ENCODE peak calls at places on chromosomes 4 and X, in ten cellular contexts. One of them, this sample, is unnamed.

GRCh38 chrX:85243761-85244410 is at the start of the genes SATL1 and ZNF711:
- DNase-seq in activated CD4-positive, alpha-beta T cell treated with anti-CD3 and anti-CD28 coated beads, Interleukin-2, amount 50 U/mL, for 1 hour: no peak
- DNase-seq in HCT116: peak; percentile 13
- DNase-seq in kidney: peak; percentile 74
- DNase-seq in stimulated activated CD8-positive, alpha-beta memory T cell treated with anti-CD3 and anti-CD28 coated beads, Interleukin-4, amount 100 ng/mL, for 1 hour: no peak
- DNase-seq in substantia nigra: peak; percentile 21
- DNase-seq in AG08396: peak; percentile 28
- DNase-seq in NCI-H1105: peak; percentile 92
- DNase-seq in GDM1: peak; percentile 72
- DNase-seq in T47D: peak; percentile 20
- DNase-seq in this sample: no peak

GRCh38 chr4:69749771-69750170 is 10.6 kb downstream of the SULT1B1 start:
- DNase-seq in activated CD4-positive, alpha-beta T cell treated with anti-CD3 and anti-CD28 coated beads, Interleukin-2, amount 50 U/mL, for 1 hour: no peak
- DNase-seq in HCT116: no peak
- DNase-seq in kidney: no peak
- DNase-seq in stimulated activated CD8-positive, alpha-beta memory T cell treated with anti-CD3 and anti-CD28 coated beads, Interleukin-4, amount 100 ng/mL, for 1 hour: no peak
- DNase-seq in substantia nigra: no peak
- DNase-seq in AG08396: no peak
- DNase-seq in NCI-H1105: no peak
- DNase-seq in GDM1: no peak
- DNase-seq in T47D: no peak
- DNase-seq in this sample: no peak

GRCh38 chr4:147842573-147842972 is 110.7 kb downstream of the ARHGAP10 start:
- DNase-seq in activated CD4-positive, alpha-beta T cell treated with anti-CD3 and anti-CD28 coated beads, Interleukin-2, amount 50 U/mL, for 1 hour: no peak
- DNase-seq in HCT116: no peak
- DNase-seq in kidney: no peak
- DNase-seq in stimulated activated CD8-positive, alpha-beta memory T cell treated with anti-CD3 and anti-CD28 coated beads, Interleukin-4, amount 100 ng/mL, for 1 hour: no peak
- DNase-seq in substantia nigra: no peak
- DNase-seq in AG08396: no peak
- DNase-seq in NCI-H1105: no peak
- DNase-seq in GDM1: no peak
- DNase-seq in T47D: no peak
- DNase-seq in this sample: no peak

GRCh38 chr4:21596521-21596920 is 352.1 kb downstream of the KCNIP4 start:
- DNase-seq in activated CD4-positive, alpha-beta T cell treated with anti-CD3 and anti-CD28 coated beads, Interleukin-2, amount 50 U/mL, for 1 hour: no peak
- DNase-seq in HCT116: no peak
- DNase-seq in kidney: no peak
- DNase-seq in stimulated activated CD8-positive, alpha-beta memory T cell treated with anti-CD3 and anti-CD28 coated beads, Interleukin-4, amount 100 ng/mL, for 1 hour: no peak
- DNase-seq in substantia nigra: no peak
- DNase-seq in AG08396: no peak
- DNase-seq in NCI-H1105: peak; percentile 61
- DNase-seq in GDM1: no peak
- DNase-seq in T47D: no peak
- DNase-seq in this sample: no peak

GRCh38 chr4:105998210-105998609 is 102.9 kb downstream of the NPNT start:
- DNase-seq in activated CD4-positive, alpha-beta T cell treated with anti-CD3 and anti-CD28 coated beads, Interleukin-2, amount 50 U/mL, for 1 hour: no peak
- DNase-seq in HCT116: no peak
- DNase-seq in kidney: no peak
- DNase-seq in stimulated activated CD8-positive, alpha-beta memory T cell treated with anti-CD3 and anti-CD28 coated beads, Interleukin-4, amount 100 ng/mL, for 1 hour: no peak
- DNase-seq in substantia nigra: no peak
- DNase-seq in AG08396: no peak
- DNase-seq in NCI-H1105: no peak
- DNase-seq in GDM1: no peak
- DNase-seq in T47D: no peak
- DNase-seq in this sample: no peak

GRCh38 chrX:7109838-7110793 is 37.4 kb upstream of the STS start:
- DNase-seq in activated CD4-positive, alpha-beta T cell treated with anti-CD3 and anti-CD28 coated beads, Interleukin-2, amount 50 U/mL, for 1 hour: no peak
- DNase-seq in HCT116: no peak
- DNase-seq in kidney: no peak
- DNase-seq in stimulated activated CD8-positive, alpha-beta memory T cell treated with anti-CD3 and anti-CD28 coated beads, Interleukin-4, amount 100 ng/mL, for 1 hour: no peak
- DNase-seq in substantia nigra: no peak
- DNase-seq in AG08396: no peak
- DNase-seq in NCI-H1105: no peak
- DNase-seq in GDM1: no peak
- DNase-seq in T47D: no peak
- DNase-seq in this sample: no peak

GRCh38 chr4:174156239-174156826 is 127.1 kb downstream of the FBXO8 start:
- DNase-seq in activated CD4-positive, alpha-beta T cell treated with anti-CD3 and anti-CD28 coated beads, Interleukin-2, amount 50 U/mL, for 1 hour: no peak
- DNase-seq in HCT116: peak; percentile 48
- DNase-seq in kidney: no peak
- DNase-seq in stimulated activated CD8-positive, alpha-beta memory T cell treated with anti-CD3 and anti-CD28 coated beads, Interleukin-4, amount 100 ng/mL, for 1 hour: no peak
- DNase-seq in substantia nigra: no peak
- DNase-seq in AG08396: peak; percentile 10
- DNase-seq in NCI-H1105: peak; percentile 33
- DNase-seq in GDM1: peak; percentile 28
- DNase-seq in T47D: peak; percentile 11
- DNase-seq in this sample: no peak

GRCh38 chr4:146033149-146033548 is 94.5 kb upstream of the ZNF827 start:
- DNase-seq in activated CD4-positive, alpha-beta T cell treated with anti-CD3 and anti-CD28 coated beads, Interleukin-2, amount 50 U/mL, for 1 hour: no peak
- DNase-seq in HCT116: no peak
- DNase-seq in kidney: no peak
- DNase-seq in stimulated activated CD8-positive, alpha-beta memory T cell treated with anti-CD3 and anti-CD28 coated beads, Interleukin-4, amount 100 ng/mL, for 1 hour: no peak
- DNase-seq in substantia nigra: no peak
- DNase-seq in AG08396: no peak
- DNase-seq in NCI-H1105: no peak
- DNase-seq in GDM1: no peak
- DNase-seq in T47D: no peak
- DNase-seq in this sample: no peak

GRCh38 chrX:20743054-20743453 is 476.3 kb upstream of the RPS6KA3 start:
- DNase-seq in activated CD4-positive, alpha-beta T cell treated with anti-CD3 and anti-CD28 coated beads, Interleukin-2, amount 50 U/mL, for 1 hour: no peak
- DNase-seq in HCT116: no peak
- DNase-seq in kidney: no peak
- DNase-seq in stimulated activated CD8-positive, alpha-beta memory T cell treated with anti-CD3 and anti-CD28 coated beads, Interleukin-4, amount 100 ng/mL, for 1 hour: no peak
- DNase-seq in substantia nigra: no peak
- DNase-seq in AG08396: no peak
- DNase-seq in NCI-H1105: peak; percentile 50
- DNase-seq in GDM1: no peak
- DNase-seq in T47D: no peak
- DNase-seq in this sample: no peak

GRCh38 chrX:34848281-34848680 is 94.3 kb upstream of the FAM47B start:
- DNase-seq in activated CD4-positive, alpha-beta T cell treated with anti-CD3 and anti-CD28 coated beads, Interleukin-2, amount 50 U/mL, for 1 hour: no peak
- DNase-seq in HCT116: no peak
- DNase-seq in kidney: no peak
- DNase-seq in stimulated activated CD8-positive, alpha-beta memory T cell treated with anti-CD3 and anti-CD28 coated beads, Interleukin-4, amount 100 ng/mL, for 1 hour: no peak
- DNase-seq in substantia nigra: no peak
- DNase-seq in AG08396: no peak
- DNase-seq in NCI-H1105: no peak
- DNase-seq in GDM1: no peak
- DNase-seq in T47D: no peak
- DNase-seq in this sample: no peak

GRCh38 chr4:54539500-54540029 is 118.2 kb upstream of the KIT start:
- DNase-seq in activated CD4-positive, alpha-beta T cell treated with anti-CD3 and anti-CD28 coated beads, Interleukin-2, amount 50 U/mL, for 1 hour: no peak
- DNase-seq in HCT116: no peak
- DNase-seq in kidney: peak; percentile 86
- DNase-seq in stimulated activated CD8-positive, alpha-beta memory T cell treated with anti-CD3 and anti-CD28 coated beads, Interleukin-4, amount 100 ng/mL, for 1 hour: no peak
- DNase-seq in substantia nigra: peak; percentile 19
- DNase-seq in AG08396: peak; percentile 57
- DNase-seq in NCI-H1105: no peak
- DNase-seq in GDM1: no peak
- DNase-seq in T47D: peak; percentile 7
- DNase-seq in this sample: no peak

GRCh38 chr4:7222521-7222920 is 30.2 kb downstream of the SORCS2 start:
- DNase-seq in activated CD4-positive, alpha-beta T cell treated with anti-CD3 and anti-CD28 coated beads, Interleukin-2, amount 50 U/mL, for 1 hour: no peak
- DNase-seq in HCT116: no peak
- DNase-seq in kidney: no peak
- DNase-seq in stimulated activated CD8-positive, alpha-beta memory T cell treated with anti-CD3 and anti-CD28 coated beads, Interleukin-4, amount 100 ng/mL, for 1 hour: no peak
- DNase-seq in substantia nigra: no peak
- DNase-seq in AG08396: no peak
- DNase-seq in NCI-H1105: no peak
- DNase-seq in GDM1: no peak
- DNase-seq in T47D: no peak
- DNase-seq in this sample: no peak

GRCh38 chr4:14096406-14096965 is 469.0 kb upstream of the BOD1L1 start:
- DNase-seq in activated CD4-positive, alpha-beta T cell treated with anti-CD3 and anti-CD28 coated beads, Interleukin-2, amount 50 U/mL, for 1 hour: no peak
- DNase-seq in HCT116: no peak
- DNase-seq in kidney: no peak
- DNase-seq in stimulated activated CD8-positive, alpha-beta memory T cell treated with anti-CD3 and anti-CD28 coated beads, Interleukin-4, amount 100 ng/mL, for 1 hour: no peak
- DNase-seq in substantia nigra: no peak
- DNase-seq in AG08396: peak; percentile 41
- DNase-seq in NCI-H1105: no peak
- DNase-seq in GDM1: no peak
- DNase-seq in T47D: no peak
- DNase-seq in this sample: no peak

GRCh38 chrX:2921750-2922149 is 7.4 kb downstream of the ARSD start:
- DNase-seq in activated CD4-positive, alpha-beta T cell treated with anti-CD3 and anti-CD28 coated beads, Interleukin-2, amount 50 U/mL, for 1 hour: no peak
- DNase-seq in HCT116: no peak
- DNase-seq in kidney: no peak
- DNase-seq in stimulated activated CD8-positive, alpha-beta memory T cell treated with anti-CD3 and anti-CD28 coated beads, Interleukin-4, amount 100 ng/mL, for 1 hour: no peak
- DNase-seq in substantia nigra: no peak
- DNase-seq in AG08396: no peak
- DNase-seq in NCI-H1105: no peak
- DNase-seq in GDM1: no peak
- DNase-seq in T47D: no peak
- DNase-seq in this sample: no peak

GRCh38 chr4:3845744-3846429 is 79.7 kb downstream of the ADRA2C start:
- DNase-seq in activated CD4-positive, alpha-beta T cell treated with anti-CD3 and anti-CD28 coated beads, Interleukin-2, amount 50 U/mL, for 1 hour: no peak
- DNase-seq in HCT116: no peak
- DNase-seq in kidney: no peak
- DNase-seq in stimulated activated CD8-positive, alpha-beta memory T cell treated with anti-CD3 and anti-CD28 coated beads, Interleukin-4, amount 100 ng/mL, for 1 hour: no peak
- DNase-seq in substantia nigra: no peak
- DNase-seq in AG08396: no peak
- DNase-seq in NCI-H1105: no peak
- DNase-seq in GDM1: no peak
- DNase-seq in T47D: no peak
- DNase-seq in this sample: no peak

GRCh38 chr4:168907119-168907698 is 102.8 kb downstream of the CBR4 start:
- DNase-seq in activated CD4-positive, alpha-beta T cell treated with anti-CD3 and anti-CD28 coated beads, Interleukin-2, amount 50 U/mL, for 1 hour: no peak
- DNase-seq in HCT116: no peak
- DNase-seq in kidney: no peak
- DNase-seq in stimulated activated CD8-positive, alpha-beta memory T cell treated with anti-CD3 and anti-CD28 coated beads, Interleukin-4, amount 100 ng/mL, for 1 hour: no peak
- DNase-seq in substantia nigra: no peak
- DNase-seq in AG08396: no peak
- DNase-seq in NCI-H1105: no peak
- DNase-seq in GDM1: no peak
- DNase-seq in T47D: no peak
- DNase-seq in this sample: no peak

GRCh38 chr4:31417051-31417450 is 696.9 kb downstream of the PCDH7 start:
- DNase-seq in activated CD4-positive, alpha-beta T cell treated with anti-CD3 and anti-CD28 coated beads, Interleukin-2, amount 50 U/mL, for 1 hour: no peak
- DNase-seq in HCT116: no peak
- DNase-seq in kidney: no peak
- DNase-seq in stimulated activated CD8-positive, alpha-beta memory T cell treated with anti-CD3 and anti-CD28 coated beads, Interleukin-4, amount 100 ng/mL, for 1 hour: no peak
- DNase-seq in substantia nigra: no peak
- DNase-seq in AG08396: no peak
- DNase-seq in NCI-H1105: no peak
- DNase-seq in GDM1: no peak
- DNase-seq in T47D: no peak
- DNase-seq in this sample: no peak

GRCh38 chrX:13283968-13284914 is 35.6 kb downstream of the ATXN3L start:
- DNase-seq in activated CD4-positive, alpha-beta T cell treated with anti-CD3 and anti-CD28 coated beads, Interleukin-2, amount 50 U/mL, for 1 hour: no peak
- DNase-seq in HCT116: no peak
- DNase-seq in kidney: no peak
- DNase-seq in stimulated activated CD8-positive, alpha-beta memory T cell treated with anti-CD3 and anti-CD28 coated beads, Interleukin-4, amount 100 ng/mL, for 1 hour: no peak
- DNase-seq in substantia nigra: no peak
- DNase-seq in AG08396: peak; percentile 14
- DNase-seq in NCI-H1105: no peak
- DNase-seq in GDM1: no peak
- DNase-seq in T47D: no peak
- DNase-seq in this sample: no peak

GRCh38 chrX:12446342-12447075 is 308.2 kb downstream of the FRMPD4 start:
- DNase-seq in activated CD4-positive, alpha-beta T cell treated with anti-CD3 and anti-CD28 coated beads, Interleukin-2, amount 50 U/mL, for 1 hour: no peak
- DNase-seq in HCT116: no peak
- DNase-seq in kidney: peak; percentile 45
- DNase-seq in stimulated activated CD8-positive, alpha-beta memory T cell treated with anti-CD3 and anti-CD28 coated beads, Interleukin-4, amount 100 ng/mL, for 1 hour: no peak
- DNase-seq in substantia nigra: no peak
- DNase-seq in AG08396: peak; percentile 3
- DNase-seq in NCI-H1105: no peak
- DNase-seq in GDM1: no peak
- DNase-seq in T47D: no peak
- DNase-seq in this sample: no peak

GRCh38 chrX:150509703-150510102 is 58.7 kb upstream of the MTM1 start:
- DNase-seq in activated CD4-positive, alpha-beta T cell treated with anti-CD3 and anti-CD28 coated beads, Interleukin-2, amount 50 U/mL, for 1 hour: no peak
- DNase-seq in HCT116: no peak
- DNase-seq in kidney: no peak
- DNase-seq in stimulated activated CD8-positive, alpha-beta memory T cell treated with anti-CD3 and anti-CD28 coated beads, Interleukin-4, amount 100 ng/mL, for 1 hour: no peak
- DNase-seq in substantia nigra: no peak
- DNase-seq in AG08396: no peak
- DNase-seq in NCI-H1105: no peak
- DNase-seq in GDM1: no peak
- DNase-seq in T47D: no peak
- DNase-seq in this sample: no peak

GRCh38 chrX:11447418-11447817 is 154.2 kb downstream of the AMELX start:
- DNase-seq in activated CD4-positive, alpha-beta T cell treated with anti-CD3 and anti-CD28 coated beads, Interleukin-2, amount 50 U/mL, for 1 hour: no peak
- DNase-seq in HCT116: no peak
- DNase-seq in kidney: no peak
- DNase-seq in stimulated activated CD8-positive, alpha-beta memory T cell treated with anti-CD3 and anti-CD28 coated beads, Interleukin-4, amount 100 ng/mL, for 1 hour: no peak
- DNase-seq in substantia nigra: no peak
- DNase-seq in AG08396: no peak
- DNase-seq in NCI-H1105: no peak
- DNase-seq in GDM1: no peak
- DNase-seq in T47D: no peak
- DNase-seq in this sample: no peak

GRCh38 chr4:171759274-171759673 is 53.9 kb upstream of the GALNTL6 start:
- DNase-seq in activated CD4-positive, alpha-beta T cell treated with anti-CD3 and anti-CD28 coated beads, Interleukin-2, amount 50 U/mL, for 1 hour: no peak
- DNase-seq in HCT116: no peak
- DNase-seq in kidney: no peak
- DNase-seq in stimulated activated CD8-positive, alpha-beta memory T cell treated with anti-CD3 and anti-CD28 coated beads, Interleukin-4, amount 100 ng/mL, for 1 hour: no peak
- DNase-seq in substantia nigra: no peak
- DNase-seq in AG08396: no peak
- DNase-seq in NCI-H1105: no peak
- DNase-seq in GDM1: no peak
- DNase-seq in T47D: no peak
- DNase-seq in this sample: no peak

GRCh38 chrX:40140706-40141499 is 43.1 kb upstream of the BCOR start:
- DNase-seq in activated CD4-positive, alpha-beta T cell treated with anti-CD3 and anti-CD28 coated beads, Interleukin-2, amount 50 U/mL, for 1 hour: no peak
- DNase-seq in HCT116: no peak
- DNase-seq in kidney: peak; percentile 82
- DNase-seq in stimulated activated CD8-positive, alpha-beta memory T cell treated with anti-CD3 and anti-CD28 coated beads, Interleukin-4, amount 100 ng/mL, for 1 hour: no peak
- DNase-seq in substantia nigra: no peak
- DNase-seq in AG08396: peak; percentile 32
- DNase-seq in NCI-H1105: no peak
- DNase-seq in GDM1: no peak
- DNase-seq in T47D: no peak
- DNase-seq in this sample: no peak

GRCh38 chr4:155657169-155657568 is 9.5 kb upstream of the GUCY1A1 start:
- DNase-seq in activated CD4-positive, alpha-beta T cell treated with anti-CD3 and anti-CD28 coated beads, Interleukin-2, amount 50 U/mL, for 1 hour: no peak
- DNase-seq in HCT116: no peak
- DNase-seq in kidney: no peak
- DNase-seq in stimulated activated CD8-positive, alpha-beta memory T cell treated with anti-CD3 and anti-CD28 coated beads, Interleukin-4, amount 100 ng/mL, for 1 hour: no peak
- DNase-seq in substantia nigra: no peak
- DNase-seq in AG08396: no peak
- DNase-seq in NCI-H1105: no peak
- DNase-seq in GDM1: no peak
- DNase-seq in T47D: no peak
- DNase-seq in this sample: no peak

GRCh38 chrX:48467331-48467761 is 2.7 kb downstream of the SLC38A5 start:
- DNase-seq in activated CD4-positive, alpha-beta T cell treated with anti-CD3 and anti-CD28 coated beads, Interleukin-2, amount 50 U/mL, for 1 hour: no peak
- DNase-seq in HCT116: no peak
- DNase-seq in kidney: peak; percentile 48
- DNase-seq in stimulated activated CD8-positive, alpha-beta memory T cell treated with anti-CD3 and anti-CD28 coated beads, Interleukin-4, amount 100 ng/mL, for 1 hour: no peak
- DNase-seq in substantia nigra: no peak
- DNase-seq in AG08396: peak; percentile 7
- DNase-seq in NCI-H1105: no peak
- DNase-seq in GDM1: no peak
- DNase-seq in T47D: no peak
- DNase-seq in this sample: no peak

GRCh38 chr4:14441550-14441949 is 560.7 kb upstream of the CPEB2 start:
- DNase-seq in activated CD4-positive, alpha-beta T cell treated with anti-CD3 and anti-CD28 coated beads, Interleukin-2, amount 50 U/mL, for 1 hour: no peak
- DNase-seq in HCT116: no peak
- DNase-seq in kidney: no peak
- DNase-seq in stimulated activated CD8-positive, alpha-beta memory T cell treated with anti-CD3 and anti-CD28 coated beads, Interleukin-4, amount 100 ng/mL, for 1 hour: no peak
- DNase-seq in substantia nigra: no peak
- DNase-seq in AG08396: no peak
- DNase-seq in NCI-H1105: no peak
- DNase-seq in GDM1: no peak
- DNase-seq in T47D: no peak
- DNase-seq in this sample: no peak

GRCh38 chr4:44700427-44700826 is 22.2 kb downstream of the GUF1 start:
- DNase-seq in activated CD4-positive, alpha-beta T cell treated with anti-CD3 and anti-CD28 coated beads, Interleukin-2, amount 50 U/mL, for 1 hour: no peak
- DNase-seq in HCT116: no peak
- DNase-seq in kidney: no peak
- DNase-seq in stimulated activated CD8-positive, alpha-beta memory T cell treated with anti-CD3 and anti-CD28 coated beads, Interleukin-4, amount 100 ng/mL, for 1 hour: no peak
- DNase-seq in substantia nigra: no peak
- DNase-seq in AG08396: no peak
- DNase-seq in NCI-H1105: no peak
- DNase-seq in GDM1: no peak
- DNase-seq in T47D: no peak
- DNase-seq in this sample: no peak

GRCh38 chr4:167031534-167032156 is 202.6 kb downstream of the SPOCK3 start:
- DNase-seq in activated CD4-positive, alpha-beta T cell treated with anti-CD3 and anti-CD28 coated beads, Interleukin-2, amount 50 U/mL, for 1 hour: no peak
- DNase-seq in HCT116: no peak
- DNase-seq in kidney: no peak
- DNase-seq in stimulated activated CD8-positive, alpha-beta memory T cell treated with anti-CD3 and anti-CD28 coated beads, Interleukin-4, amount 100 ng/mL, for 1 hour: no peak
- DNase-seq in substantia nigra: no peak
- DNase-seq in AG08396: no peak
- DNase-seq in NCI-H1105: no peak
- DNase-seq in GDM1: no peak
- DNase-seq in T47D: no peak
- DNase-seq in this sample: no peak

This sample was measured in stimulated activated effector memory CD8-positive, alpha-beta T cell treated with anti-CD3 and anti-CD28 coated beads, Interleukin-12 subunit alpha, Interleukin-12 subunit beta, amount 100 ng/mL, for 72 hours.